ENCODE peak calls at places on chromosomes 11 and 22, in four cellular contexts. One of them, this sample, is unnamed.

GRCh38 chr22:18022851-18023250 is 1.5 kb downstream of the MICAL3 start:
- DNase-seq in NCI-H69: peak
- DNase-seq in posterior cingulate gyrus: no peak
- DNase-seq in activated naive CD4-positive, alpha-beta T cell treated with anti-CD3 and anti-CD28 coated beads for 36 hours: no peak
- DNase-seq in this sample: no peak

GRCh38 chr22:38073150-38074130 is 10.5 kb downstream of the SLC16A8 start:
- DNase-seq in NCI-H69: no peak
- DNase-seq in posterior cingulate gyrus: peak
- DNase-seq in activated naive CD4-positive, alpha-beta T cell treated with anti-CD3 and anti-CD28 coated beads for 36 hours: no peak
- DNase-seq in this sample: no peak

GRCh38 chr11:64233913-64234839 is at the start of gene VEGFB:
- DNase-seq in activated naive CD4-positive, alpha-beta T cell treated with anti-CD3 and anti-CD28 coated beads for 36 hours: peak
- DNase-seq in posterior cingulate gyrus: no peak
- DNase-seq in NCI-H69: peak
- DNase-seq in this sample: no peak

GRCh38 chr11:2301631-2302272 is at the start of the genes C11orf21 and TSPAN32:
- DNase-seq in activated naive CD4-positive, alpha-beta T cell treated with anti-CD3 and anti-CD28 coated beads for 36 hours: peak
- DNase-seq in NCI-H69: peak
- DNase-seq in posterior cingulate gyrus: no peak
- DNase-seq in this sample: no peak

GRCh38 chr22:29331658-29332300 is 16.3 kb upstream of the RASL10A start:
- DNase-seq in posterior cingulate gyrus: no peak
- DNase-seq in activated naive CD4-positive, alpha-beta T cell treated with anti-CD3 and anti-CD28 coated beads for 36 hours: no peak
- DNase-seq in NCI-H69: no peak
- DNase-seq in this sample: no peak

GRCh38 chr11:34044664-34045485 is 6.7 kb upstream of the CAPRIN1 start:
- DNase-seq in NCI-H69: peak
- DNase-seq in activated naive CD4-positive, alpha-beta T cell treated with anti-CD3 and anti-CD28 coated beads for 36 hours: peak
- DNase-seq in posterior cingulate gyrus: no peak
- DNase-seq in this sample: peak

GRCh38 chr11:19728436-19728835 is 15.8 kb downstream of the NAV2 start:
- DNase-seq in NCI-H69: no peak
- DNase-seq in activated naive CD4-positive, alpha-beta T cell treated with anti-CD3 and anti-CD28 coated beads for 36 hours: no peak
- DNase-seq in posterior cingulate gyrus: no peak
- DNase-seq in this sample: no peak

GRCh38 chr11:126090452-126090851 is 27.8 kb upstream of the CDON start:
- DNase-seq in posterior cingulate gyrus: no peak
- DNase-seq in activated naive CD4-positive, alpha-beta T cell treated with anti-CD3 and anti-CD28 coated beads for 36 hours: no peak
- DNase-seq in NCI-H69: peak
- DNase-seq in this sample: no peak

GRCh38 chr22:39055658-39056057 is 15.0 kb downstream of the APOBEC3F start:
- DNase-seq in NCI-H69: no peak
- DNase-seq in posterior cingulate gyrus: no peak
- DNase-seq in activated naive CD4-positive, alpha-beta T cell treated with anti-CD3 and anti-CD28 coated beads for 36 hours: no peak
- DNase-seq in this sample: no peak